ENCODE peak calls at places on chromosome 21, in seven cellular contexts. J is SK-N-SH, A is A549, Y is HL-60, R is Panc1, C is HepG2, X is K562. M is an unnamed sample.

GRCh38 chr21:34358866-34359265 is 4.9 kb upstream of the KCNE2 start:
- DNase-seq in R (no peak), X (no peak), A (no peak), Y (no peak), J (no peak), C (no peak), M (no peak)

GRCh38 chr21:29436650-29437049 is 137.9 kb downstream of the BACH1 start:
- DNase-seq in C (no peak), J (no peak), X (no peak), R (no peak), A (no peak), Y (no peak), M (no peak)

GRCh38 chr21:25850126-25850831 is 115.5 kb downstream of the GABPA start:
- DNase-seq in R (no peak), J (no peak), C (no peak), A (no peak), Y (no peak), X (no peak), M (no peak)

GRCh38 chr21:35697321-35697808 is 363.0 kb downstream of the SETD4 start:
- DNase-seq in Y (no peak), C (no peak), A (no peak), R (no peak), J (no peak), X (no peak), M (no peak)

GRCh38 chr21:14850394-14850793 is 214.4 kb downstream of the NRIP1 start:
- DNase-seq in Y (no peak), A (no peak), J (no peak), X (no peak), C (no peak), R (no peak), M (no peak)

GRCh38 chr21:40616377-40616704 is 230.6 kb downstream of the DSCAM start:
- DNase-seq in J (no peak), X (no peak), A (no peak), R (no peak), C (no peak), Y (no peak), M (no peak)

GRCh38 chr21:15272591-15272990 is 207.8 kb upstream of the NRIP1 start:
- DNase-seq in R (no peak), C (no peak), A (no peak), Y (no peak), X (no peak), J (no peak), M (no peak)

GRCh38 chr21:31490471-31490870 is 146.4 kb upstream of the TIAM1 start:
- DNase-seq in J (no peak), R (no peak), A (peak), C (no peak), X (peak), Y (no peak), M (no peak)

GRCh38 chr21:36929622-36930021 is 36.8 kb downstream of the HLCS start:
- DNase-seq in Y (no peak), C (no peak), J (no peak), X (no peak), A (peak), R (no peak), M (peak)

GRCh38 chr21:36385909-36386642 is 884 bp downstream of the CHAF1B start:
- DNase-seq in J (peak), X (no peak), R (no peak), C (no peak), A (no peak), Y (no peak), M (peak)

GRCh38 chr21:41196990-41197389 is 29.0 kb downstream of the BACE2 start:
- DNase-seq in A (peak), J (no peak), X (no peak), C (no peak), Y (no peak), R (no peak), M (no peak)

GRCh38 chr21:46295996-46296752 is 10.0 kb downstream of the YBEY start:
- DNase-seq in X (peak), C (peak), Y (no peak), J (no peak), R (no peak), A (no peak), M (peak)

GRCh38 chr21:25717491-25718139 is 17.1 kb downstream of the ATP5PF start:
- DNase-seq in R (no peak), Y (no peak), J (no peak), A (peak), X (peak), C (no peak), M (peak)

GRCh38 chr21:30718239-30718909 is at the start of gene KRTAP21-3:
- DNase-seq in Y (no peak), X (no peak), C (no peak), A (no peak), R (no peak), J (no peak), M (no peak)

GRCh38 chr21:28714795-28715464 is 277.7 kb downstream of the LTN1 start:
- DNase-seq in A (no peak), C (no peak), R (no peak), Y (no peak), X (no peak), J (no peak), M (no peak)

GRCh38 chr21:31804008-31804394 is 68.8 kb upstream of the HUNK start:
- DNase-seq in J (no peak), R (no peak), X (no peak), C (no peak), Y (no peak), A (no peak), M (no peak)

GRCh38 chr21:37370152-37371040 is 3.8 kb downstream of the DYRK1A start:
- DNase-seq in J (no peak), A (no peak), C (no peak), Y (no peak), X (no peak), R (no peak), M (no peak)

GRCh38 chr21:31162079-31162699 is 123.9 kb upstream of the KRTAP19-8 start:
- DNase-seq in C (no peak), J (no peak), R (no peak), X (no peak), A (no peak), Y (no peak), M (no peak)

GRCh38 chr21:46171996-46172862 is 12.0 kb downstream of the SPATC1L start:
- DNase-seq in J (no peak), Y (no peak), C (no peak), X (no peak), A (no peak), R (no peak), M (no peak)

DNA sequence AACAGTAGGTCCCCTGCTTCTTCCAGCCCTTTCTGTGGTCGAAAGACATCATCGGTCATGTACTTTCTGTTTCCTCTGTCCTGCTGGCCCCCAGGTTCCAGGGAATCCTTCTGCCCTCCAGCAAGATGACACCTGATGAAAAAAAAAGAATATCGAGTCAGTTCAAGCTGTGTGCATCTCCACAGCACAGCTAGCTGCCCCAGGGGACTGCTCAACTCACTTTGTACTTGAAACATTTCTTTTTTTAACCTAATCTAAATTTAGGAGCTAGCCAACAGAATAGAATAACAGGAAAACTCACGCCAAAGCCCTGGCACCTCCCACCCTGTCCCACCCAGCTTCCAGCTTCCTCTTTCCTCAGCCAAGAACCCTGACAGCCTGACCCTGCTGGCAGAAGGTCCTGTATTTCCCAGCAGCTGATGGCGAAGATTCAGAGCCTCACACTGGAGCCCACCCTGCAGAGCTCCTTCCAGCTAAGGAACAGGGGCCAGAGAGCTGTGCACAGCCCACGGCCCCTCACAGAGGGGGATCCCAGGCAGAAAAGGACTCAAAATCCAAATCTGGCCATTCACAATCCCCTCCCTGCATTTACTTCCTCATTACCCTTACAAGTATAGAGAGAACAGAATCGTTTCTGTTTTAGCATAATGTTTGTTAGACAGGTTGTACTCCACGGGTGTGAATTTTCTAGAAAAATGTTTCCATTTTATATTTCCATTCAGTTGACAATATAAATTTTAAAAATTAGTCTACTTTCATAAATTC is 176.4 kb downstream of the PSMG1 start:
- DNase-seq in J (no peak), Y (no peak), R (no peak), C (no peak), A (no peak), X (no peak), M (no peak)
- TF ChIP-seq REST in J (no peak), Y (no peak), R (no peak), C (no peak), A (no peak), X (no peak), M (no peak)

DNA sequence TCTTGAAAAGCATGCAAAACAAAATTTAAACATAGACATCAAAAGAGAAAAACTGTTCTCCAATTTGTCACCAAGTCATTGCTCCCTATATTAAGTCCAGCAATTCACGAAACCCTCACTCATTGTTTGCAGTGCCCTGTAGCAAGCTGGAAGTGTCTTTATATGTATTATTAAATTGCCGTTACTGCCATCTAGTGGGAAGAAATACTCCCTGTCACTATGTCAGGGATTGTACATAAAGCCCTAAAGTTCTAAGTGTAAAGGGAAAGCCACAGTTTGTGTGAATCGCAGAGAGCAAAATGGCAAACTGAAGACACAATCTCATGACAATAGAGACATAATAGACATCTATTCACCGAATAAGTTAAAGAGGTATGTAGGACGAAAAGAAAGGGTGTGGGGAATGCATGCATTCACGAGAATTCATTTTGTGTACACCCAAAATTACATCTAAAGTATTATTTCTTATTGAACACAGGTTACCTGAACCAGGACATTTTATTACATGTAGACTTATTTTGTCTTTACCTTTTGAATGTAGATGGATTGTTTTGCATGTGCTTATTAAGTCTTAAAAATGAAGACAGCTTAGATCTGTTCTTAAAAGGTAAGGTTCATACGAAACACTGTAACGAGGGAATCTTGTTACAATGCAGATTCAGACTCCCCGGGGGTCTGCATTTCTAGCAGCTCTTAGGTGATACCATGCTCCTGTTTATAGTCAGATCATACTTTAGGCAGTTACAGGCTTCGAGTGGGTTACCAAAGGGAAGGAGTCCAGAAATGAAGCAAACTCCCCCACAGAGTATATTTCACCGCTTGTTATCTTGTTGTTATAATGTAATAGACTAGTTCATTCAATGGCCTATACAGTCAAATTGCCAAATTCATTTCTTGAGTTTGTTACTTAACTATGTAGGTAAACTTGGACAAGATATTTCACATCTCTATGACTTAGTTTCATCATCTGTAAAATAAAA is 600.8 kb downstream of the USP25 start:
- DNase-seq in Y (no peak), R (peak), X (no peak), J (peak), C (peak), A (peak), M (peak)
- TF ChIP-seq REST in Y (no peak), R (no peak), X (no peak), J (no peak), C (no peak), A (no peak), M (no peak)

GRCh38 chr21:27306821-27307746 is 340.2 kb upstream of the ADAMTS5 start:
- DNase-seq in Y (no peak), J (no peak), C (no peak), A (no peak), X (no peak), R (no peak), M (no peak)
- TF ChIP-seq REST in Y (no peak), J (no peak), C (no peak), A (no peak), X (no peak), R (no peak), M (no peak)

DNA sequence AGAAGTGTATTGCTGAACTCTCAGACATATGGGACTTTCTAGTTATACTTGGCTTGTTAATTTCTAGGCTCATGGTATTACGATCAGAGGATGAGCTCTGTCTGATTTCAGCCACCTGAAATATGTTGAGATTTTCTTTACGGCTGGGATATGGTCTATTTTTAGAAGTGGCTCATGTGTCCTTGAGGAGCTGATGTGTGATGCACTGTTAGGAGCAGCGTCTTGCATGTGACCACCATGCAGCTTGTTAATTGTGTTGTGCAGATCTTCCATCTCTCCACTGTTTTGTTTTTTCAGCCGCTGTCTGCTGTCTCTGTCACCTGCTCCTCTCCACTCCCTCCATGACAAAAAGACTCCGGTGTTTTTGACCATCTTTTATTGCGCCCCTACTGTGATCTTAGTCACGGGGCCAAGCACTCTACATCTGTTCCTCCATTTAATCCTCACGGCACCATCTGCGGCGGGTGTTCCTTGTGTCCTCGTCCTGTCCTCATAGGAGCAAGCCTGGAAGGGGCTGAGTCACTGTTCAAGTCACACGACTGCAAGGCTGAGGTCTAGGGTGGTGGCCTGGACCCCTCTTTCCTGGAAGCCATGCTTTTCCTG is 51.8 kb downstream of the ADARB1 start:
- DNase-seq in C (no peak), Y (no peak), X (no peak), R (no peak), A (no peak), J (no peak), M (no peak)
- TF ChIP-seq REST in C (no peak), Y (no peak), X (no peak), R (no peak), A (no peak), J (no peak), M (no peak)

GRCh38 chr21:18285379-18285778 is 40.7 kb downstream of the CHODL start:
- DNase-seq in R (no peak), A (no peak), Y (no peak), X (no peak), C (no peak), J (no peak), M (no peak)
- TF ChIP-seq REST in R (no peak), A (no peak), Y (no peak), X (no peak), C (no peak), J (no peak), M (no peak)

GRCh38 chr21:33155005-33155404 is 74.7 kb upstream of the IFNAR2 start:
- DNase-seq in X (no peak), A (no peak), Y (no peak), J (no peak), C (no peak), R (no peak), M (no peak)
- TF ChIP-seq REST in X (no peak), A (no peak), Y (no peak), J (no peak), C (no peak), R (no peak), M (no peak)